ENCODE peak calls at places on chromosomes 4 and X, in nine cellular contexts. H is activated CD4-positive, alpha-beta T cell treated with anti-CD3 and anti-CD28 coated beads, Interleukin-2, amount 50 U/mL, for 48 hours; V is AG08396; I is stimulated activated naive CD4-positive, alpha-beta T cell; O is activated CD8-positive, alpha-beta T cell treated with anti-CD3 and anti-CD28 coated beads for 36 hours; F is germinal center; Y is tibial artery; X is hepatocyte; A is lower leg skin. M is an unnamed sample.

GRCh38 chrX:103687696-103688191 is 1.2 kb upstream of the MORF4L2 start:
- DNase-seq in V (peak), O (peak), H (peak), A (peak), Y (peak), X (peak), I (peak), F (peak), M (peak)

GRCh38 chr4:94766856-94767255 is 9.1 kb downstream of the BMPR1B start:
- DNase-seq in H (no peak), I (no peak), A (no peak), X (no peak), Y (no peak), O (no peak), V (peak), F (no peak), M (no peak)

GRCh38 chr4:80126435-80126834 is 53.4 kb upstream of the ANTXR2 start:
- DNase-seq in Y (no peak), V (no peak), A (no peak), H (no peak), X (no peak), I (no peak), O (no peak), F (no peak), M (no peak)

GRCh38 chr4:52910115-52910514 is 48.0 kb downstream of the RASL11B start:
- DNase-seq in A (no peak), O (no peak), F (no peak), I (no peak), X (no peak), Y (no peak), V (no peak), H (no peak), M (no peak)

GRCh38 chrX:17987783-17988182 is 126.7 kb upstream of the RAI2 start:
- DNase-seq in Y (no peak), V (no peak), I (no peak), F (no peak), H (no peak), O (peak), X (no peak), A (no peak), M (no peak)

GRCh38 chr4:2946812-2947600 is 16.2 kb downstream of the NOP14 start:
- DNase-seq in V (no peak), I (no peak), X (no peak), A (peak), O (no peak), F (no peak), H (no peak), Y (no peak), M (no peak)

GRCh38 chrX:70998402-70999027 is 67.6 kb upstream of the SLC7A3 start:
- DNase-seq in A (no peak), V (no peak), F (no peak), O (peak), H (peak), Y (no peak), I (no peak), X (peak), M (no peak)

GRCh38 chrX:37302569-37302968 is 46.6 kb upstream of the PRRG1 start:
- DNase-seq in Y (no peak), V (peak), X (peak), F (no peak), O (no peak), H (no peak), I (no peak), A (no peak), M (no peak)

GRCh38 chr4:133062851-133063250 is 86.2 kb upstream of the PCDH10 start:
- DNase-seq in H (no peak), O (no peak), V (no peak), A (no peak), X (no peak), I (no peak), F (no peak), Y (no peak), M (no peak)

GRCh38 chrX:39652336-39652735 is 445.4 kb downstream of the BCOR start:
- DNase-seq in A (no peak), X (no peak), F (peak), I (no peak), H (peak), O (peak), V (peak), Y (no peak), M (peak)

GRCh38 chr4:182642831-182643230 is 274.4 kb downstream of the DCTD start:
- DNase-seq in A (no peak), X (no peak), O (no peak), H (no peak), I (no peak), F (no peak), Y (no peak), V (no peak), M (peak)

GRCh38 chr4:74152841-74153240 is 5.1 kb upstream of the MTHFD2L start:
- DNase-seq in H (no peak), V (no peak), A (no peak), I (no peak), O (no peak), X (no peak), F (no peak), Y (no peak), M (no peak)

GRCh38 chr4:186900980-186901379 is 177.3 kb upstream of the FAT1 start:
- DNase-seq in O (no peak), X (no peak), Y (no peak), I (no peak), H (no peak), F (no peak), A (no peak), V (no peak), M (no peak)

GRCh38 chr4:27024807-27025206 is 164.2 kb downstream of the STIM2 start:
- DNase-seq in Y (no peak), F (no peak), I (no peak), A (no peak), O (no peak), X (no peak), H (no peak), V (no peak), M (no peak)

GRCh38 chr4:76696109-76696508 is 201.8 kb downstream of the SOWAHB start:
- DNase-seq in X (no peak), F (no peak), A (no peak), V (peak), H (no peak), I (no peak), O (no peak), Y (no peak), M (no peak)

GRCh38 chrX:24928114-24928513 is 87.7 kb downstream of the ARX start:
- DNase-seq in V (no peak), F (no peak), A (no peak), Y (no peak), I (no peak), O (no peak), H (no peak), X (no peak), M (no peak)

GRCh38 chrX:38717871-38718270 is 83.4 kb upstream of the MID1IP1 start:
- DNase-seq in A (no peak), I (no peak), O (peak), Y (no peak), X (peak), V (peak), F (peak), H (no peak), M (peak)

GRCh38 chrX:26873736-26874135 is 589.4 kb downstream of the PPP4R3C start:
- DNase-seq in I (no peak), O (no peak), H (no peak), V (no peak), A (no peak), X (no peak), Y (no peak), F (no peak), M (no peak)

GRCh38 chr4:12126476-12126875 is 697.8 kb upstream of the HS3ST1 start:
- DNase-seq in H (no peak), O (no peak), A (no peak), Y (no peak), V (no peak), X (no peak), I (no peak), F (no peak), M (no peak)

GRCh38 chrX:23554304-23554703 is 113.0 kb upstream of the PRDX4 start:
- DNase-seq in H (no peak), A (no peak), Y (no peak), O (no peak), X (peak), V (peak), F (no peak), I (no peak), M (peak)

GRCh38 chr4:10384974-10385373 is 72.3 kb downstream of the ZNF518B start:
- DNase-seq in V (no peak), X (no peak), I (no peak), H (no peak), A (no peak), F (no peak), O (no peak), Y (no peak), M (no peak)

GRCh38 chr4:95106408-95106928 is 348.7 kb downstream of the BMPR1B start:
- DNase-seq in V (no peak), Y (no peak), H (no peak), O (no peak), A (no peak), X (no peak), I (no peak), F (no peak), M (no peak)

GRCh38 chrX:22134681-22135080 is 102.6 kb downstream of the PHEX start:
- DNase-seq in O (no peak), Y (no peak), H (no peak), X (peak), I (no peak), A (no peak), F (no peak), V (peak), M (no peak)

GRCh38 chrX:84873176-84873575 is 130.5 kb upstream of the APOOL start:
- DNase-seq in X (no peak), F (no peak), V (no peak), A (no peak), Y (no peak), H (no peak), I (no peak), O (no peak), M (no peak)

GRCh38 chr4:112321768-112322684 is 24.9 kb downstream of the ALPK1 start:
- DNase-seq in H (peak), F (peak), A (peak), V (peak), I (peak), Y (no peak), X (peak), O (peak), M (peak)

GRCh38 chrX:17814557-17814956 is 46.5 kb downstream of the RAI2 start:
- DNase-seq in F (no peak), A (no peak), Y (no peak), I (no peak), X (no peak), V (peak), O (no peak), H (no peak), M (no peak)

M was measured in GM13977.